ENCODE peak calls at places on chromosomes 7 and 10, in ten cellular contexts. P is progenitor cell of endocrine pancreas, C is epithelial cell of esophagus, U is endothelial cell, L is HFF-Myc, T is glutamatergic neuron, H is MCF 10A, Y is GM20000, W is tibial nerve, M is mesothelial cell of epicardium. G is an unnamed sample.

GRCh38 chr7:19069842-19070241 is 47.6 kb downstream of the TWIST1 start:
- DNase-seq in P (no peak), C (peak; percentile 29), U (no peak), L (no peak), T (no peak), H (peak; percentile 7), Y (no peak), W (no peak), M (no peak), G (no peak)

GRCh38 chr10:112956631-112957350 is 6.7 kb downstream of the TCF7L2 start:
- DNase-seq in P (no peak), C (no peak), U (no peak), L (no peak), T (no peak), H (no peak), Y (no peak), W (no peak), M (no peak), G (no peak)

GRCh38 chr10:43284341-43284910 is 17.6 kb upstream of the RASGEF1A start:
- DNase-seq in P (peak; percentile 42), C (peak; percentile 63), U (peak; percentile 50), L (no peak), T (no peak), H (peak; percentile 57), Y (no peak), W (no peak), M (no peak), G (no peak)

GRCh38 chr10:108086502-108086901 is 922.0 kb upstream of the SORCS1 start:
- DNase-seq in P (no peak), C (no peak), U (no peak), L (no peak), T (no peak), H (no peak), Y (no peak), W (no peak), M (no peak), G (no peak)

GRCh38 chr7:112056409-112056808 is 149.8 kb downstream of the DOCK4 start:
- DNase-seq in P (no peak), C (peak; percentile 88), U (no peak), L (no peak), T (peak; percentile 51), H (peak; percentile 65), Y (peak; percentile 25), W (no peak), M (no peak), G (no peak)

GRCh38 chr10:110426294-110427153 is 71.2 kb upstream of the DUSP5 start:
- DNase-seq in P (no peak), C (no peak), U (no peak), L (no peak), T (no peak), H (no peak), Y (peak; percentile 24), W (no peak), M (no peak), G (no peak)

GRCh38 chr10:32232378-32232777 is 114.6 kb downstream of the EPC1 start:
- DNase-seq in P (no peak), C (no peak), U (no peak), L (no peak), T (no peak), H (no peak), Y (no peak), W (no peak), M (no peak), G (no peak)

GRCh38 chr7:2629740-2630681 is 1.8 kb upstream of the TTYH3 start:
- DNase-seq in P (no peak), C (peak; percentile 52), U (no peak), L (no peak), T (peak; percentile 34), H (no peak), Y (no peak), W (no peak), M (no peak), G (no peak)

GRCh38 chr7:99070361-99070760 is 73.5 kb downstream of the SMURF1 start:
- DNase-seq in P (no peak), C (no peak), U (no peak), L (no peak), T (no peak), H (no peak), Y (no peak), W (no peak), M (no peak), G (no peak)

GRCh38 chr10:93758911-93759410 is 1.2 kb downstream of the LGI1 start:
- DNase-seq in P (no peak), C (no peak), U (no peak), L (no peak), T (peak; percentile 53), H (no peak), Y (no peak), W (no peak), M (no peak), G (no peak)

GRCh38 chr10:1409359-1409750 is 328.0 kb downstream of the ADARB2 start:
- DNase-seq in P (no peak), C (no peak), U (no peak), L (no peak), T (no peak), H (no peak), Y (no peak), W (no peak), M (no peak), G (no peak)

GRCh38 chr10:77147871-77148270 is 489.7 kb downstream of the KCNMA1 start:
- DNase-seq in P (no peak), C (no peak), U (no peak), L (no peak), T (no peak), H (no peak), Y (no peak), W (no peak), M (no peak), G (no peak)

GRCh38 chr7:113125728-113126127 is 7.4 kb upstream of the SMIM30 start:
- DNase-seq in P (no peak), C (no peak), U (no peak), L (no peak), T (no peak), H (no peak), Y (no peak), W (no peak), M (no peak), G (no peak)

GRCh38 chr10:103882285-103883007 is 27.1 kb upstream of the SH3PXD2A start:
- DNase-seq in P (no peak), C (peak; percentile 37), U (no peak), L (no peak), T (no peak), H (no peak), Y (no peak), W (no peak), M (no peak), G (no peak)

GRCh38 chr7:158743219-158743618 is 38.6 kb upstream of the NCAPG2 start:
- DNase-seq in P (no peak), C (no peak), U (no peak), L (no peak), T (no peak), H (no peak), Y (no peak), W (no peak), M (no peak), G (no peak)
- TF ChIP-seq CTCF in P (no peak), C (no peak), U (no peak), L (no peak), T (no peak), H (no peak), Y (no peak), W (no peak), M (no peak), G (no peak)

DNA sequence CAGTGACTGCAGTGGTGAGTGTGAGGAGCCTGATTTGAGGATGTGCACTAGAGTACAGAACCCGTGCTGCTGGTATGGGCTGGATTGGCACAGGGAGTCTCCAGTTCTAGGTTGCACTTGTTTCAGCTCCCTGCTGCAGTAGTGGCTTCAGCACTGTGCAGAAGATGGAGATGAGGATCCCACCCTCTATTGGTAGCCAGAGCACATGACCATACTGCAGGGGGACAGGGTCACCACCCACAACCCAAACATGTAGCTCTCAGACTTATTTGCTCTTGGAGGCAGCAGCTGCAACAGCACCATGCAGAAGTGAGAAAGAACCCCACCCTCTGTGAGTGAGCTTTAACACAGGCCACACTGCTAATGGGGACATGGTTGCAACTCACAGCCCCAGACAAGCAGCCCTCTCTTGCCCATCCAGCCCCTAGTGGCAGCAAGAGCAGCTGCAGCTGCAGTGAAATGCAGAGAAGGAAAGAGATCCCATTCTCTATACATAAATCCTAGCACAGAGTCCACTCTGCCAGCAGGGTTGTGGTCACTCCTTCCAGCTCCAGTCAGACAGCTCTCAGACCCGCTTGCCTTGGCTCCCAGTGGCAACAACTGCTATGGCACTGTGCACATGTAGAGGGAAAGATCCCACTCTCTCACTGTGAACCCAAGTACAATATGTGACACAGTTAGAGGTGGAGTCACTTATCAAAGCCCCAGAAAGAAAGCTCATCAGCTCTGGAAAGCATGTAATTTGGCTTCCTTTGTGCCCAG is 51.4 kb upstream of the SCIN start:
- DNase-seq in P (no peak), C (peak; percentile 32), U (peak; percentile 34), L (peak; percentile 1), T (peak; percentile 32), H (peak; percentile 20), Y (peak; percentile 14), W (no peak), M (no peak), G (no peak)
- TF ChIP-seq CTCF in P (peak; percentile 62), C (peak; percentile 64), U (peak; percentile 76), L (peak; percentile 65), T (peak; percentile 69), H (peak; percentile 25), Y (peak; percentile 71), W (no peak), M (peak; percentile 46), G (no peak)

DNA sequence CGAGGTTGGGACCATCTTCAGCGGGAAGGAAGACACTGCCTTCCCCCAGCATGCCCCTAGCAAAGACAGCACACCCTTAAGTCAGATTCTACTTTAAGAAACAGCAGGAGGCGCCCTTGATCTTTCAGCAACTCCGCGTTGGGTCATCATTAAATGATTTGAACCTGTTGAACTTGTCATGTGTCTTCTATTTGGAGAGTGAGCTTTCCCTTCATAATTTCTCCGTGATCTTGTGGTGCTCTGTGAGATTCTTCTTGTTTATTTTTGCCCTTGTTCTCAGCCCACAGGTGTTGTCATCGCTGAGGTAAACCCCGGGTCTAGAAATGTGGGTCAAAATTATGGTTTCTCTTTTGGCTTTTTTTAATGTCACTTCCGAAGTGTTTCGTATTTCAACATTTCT is 49.5 kb upstream of the PITRM1 start:
- DNase-seq in P (no peak), C (peak; percentile 31), U (peak; percentile 28), L (no peak), T (no peak), H (peak; percentile 19), Y (no peak), W (no peak), M (no peak), G (no peak)
- TF ChIP-seq CTCF in P (peak; percentile 22), C (no peak), U (no peak), L (peak; percentile 4), T (no peak), H (no peak), Y (no peak), W (no peak), M (no peak), G (no peak)

DNA sequence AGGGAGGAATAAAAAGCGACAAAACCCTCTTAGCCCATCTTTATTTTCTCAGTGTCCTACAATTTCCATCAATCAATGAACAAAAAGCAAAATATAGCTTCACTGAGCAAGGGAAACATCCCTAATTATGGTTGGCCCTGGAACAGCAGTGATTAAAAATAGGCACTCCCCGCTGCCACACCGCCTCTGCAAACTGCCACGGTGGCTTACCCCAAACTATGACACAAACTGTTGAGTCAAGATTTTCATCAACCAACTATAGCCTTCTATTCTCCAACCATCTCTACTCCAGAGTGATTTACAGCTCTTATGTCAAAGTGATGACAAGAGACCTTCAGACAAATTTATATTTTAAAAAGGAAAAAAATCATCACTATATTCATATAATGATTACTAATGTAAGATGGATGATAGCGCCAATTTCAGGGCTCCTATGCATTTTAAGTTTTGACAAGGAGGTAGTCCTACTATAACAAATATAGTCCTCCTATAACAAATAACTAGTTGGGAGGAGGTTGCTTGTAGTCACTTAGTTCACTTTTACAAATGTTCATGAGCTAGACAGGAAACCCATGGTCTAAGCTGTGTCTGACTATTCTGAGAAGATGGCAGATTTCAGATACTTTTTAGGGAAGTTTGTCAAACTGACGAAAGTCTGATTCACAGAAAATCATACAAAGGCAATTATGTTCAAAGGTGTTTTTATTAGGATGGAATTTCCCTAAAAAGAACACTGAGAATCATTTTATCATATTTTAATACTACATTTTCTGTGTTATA is 26.3 kb downstream of the DENND11 start:
- DNase-seq in P (no peak), C (peak; percentile 25), U (no peak), L (no peak), T (no peak), H (no peak), Y (no peak), W (no peak), M (no peak), G (no peak)
- TF ChIP-seq CTCF in P (no peak), C (no peak), U (no peak), L (no peak), T (no peak), H (no peak), Y (no peak), W (no peak), M (no peak), G (no peak)